ENCODE peak calls at places on chromosomes 3 and 15, in six cellular contexts. M, E, O, Q, G and D are unnamed samples.

GRCh38 chr3:83033123-83033522 is 1271.7 kb upstream of the GBE1 start:
- DNase-seq in M (no peak), E (no peak), O (no peak), Q (no peak), G (no peak), D (no peak)

GRCh38 chr3:48474619-48475018 is 28.1 kb downstream of the ATRIP start:
- DNase-seq in M (no peak), E (no peak), O (no peak), Q (no peak), G (peak), D (no peak)

GRCh38 chr15:67701669-67702068 is 123.6 kb upstream of the SKOR1 start:
- DNase-seq in M (no peak), E (no peak), O (no peak), Q (no peak), G (no peak), D (no peak)

GRCh38 chr3:66489577-66489976 is 11.2 kb downstream of the LRIG1 start:
- DNase-seq in M (no peak), E (no peak), O (peak), Q (no peak), G (no peak), D (no peak)

GRCh38 chr15:44541282-44541958 is 4.5 kb downstream of the EIF3J start:
- DNase-seq in M (no peak), E (no peak), O (no peak), Q (no peak), G (no peak), D (no peak)

GRCh38 chr3:186024210-186024609 is 84.7 kb downstream of the ETV5 start:
- DNase-seq in M (peak), E (no peak), O (no peak), Q (no peak), G (no peak), D (no peak)

GRCh38 chr15:89356634-89357298 is 22.1 kb upstream of the POLG start:
- DNase-seq in M (peak), E (no peak), O (no peak), Q (no peak), G (no peak), D (no peak)

GRCh38 chr15:85831415-85832113 is 36.8 kb upstream of the KLHL25 start:
- DNase-seq in M (peak), E (no peak), O (peak), Q (peak), G (no peak), D (no peak)

GRCh38 chr3:157499342-157499963 is 3.8 kb downstream of the VEPH1 start:
- DNase-seq in M (no peak), E (no peak), O (peak), Q (no peak), G (peak), D (no peak)

GRCh38 chr3:110933786-110934415 is 137.7 kb upstream of the NECTIN3 start:
- DNase-seq in M (no peak), E (no peak), O (no peak), Q (no peak), G (no peak), D (no peak)

GRCh38 chr3:109275702-109276293 is 40.5 kb downstream of the DPPA2 start:
- DNase-seq in M (peak), E (no peak), O (peak), Q (no peak), G (no peak), D (no peak)

GRCh38 chr15:70508561-70509281 is 254.6 kb downstream of the UACA start:
- DNase-seq in M (no peak), E (no peak), O (peak), Q (no peak), G (no peak), D (no peak)

GRCh38 chr3:158713094-158713499 is 19.2 kb downstream of the RARRES1 start:
- DNase-seq in M (peak), E (no peak), O (no peak), Q (no peak), G (no peak), D (no peak)

GRCh38 chr3:197204729-197205128 is 93.7 kb downstream of the DLG1 start:
- DNase-seq in M (no peak), E (no peak), O (no peak), Q (no peak), G (no peak), D (no peak)

GRCh38 chr3:24607281-24607680 is 112.6 kb upstream of the THRB start:
- DNase-seq in M (no peak), E (no peak), O (no peak), Q (no peak), G (no peak), D (no peak)

GRCh38 chr3:171261487-171261886 is 198.7 kb downstream of the TNIK start:
- DNase-seq in M (no peak), E (no peak), O (no peak), Q (no peak), G (no peak), D (no peak)

GRCh38 chr15:35092311-35092710 is 7.2 kb upstream of the NANOGP8 start:
- DNase-seq in M (no peak), E (no peak), O (no peak), Q (no peak), G (no peak), D (no peak)

GRCh38 chr3:45441570-45442313 is 53.4 kb downstream of the LARS2 start:
- DNase-seq in M (no peak), E (no peak), O (no peak), Q (no peak), G (no peak), D (no peak)

GRCh38 chr3:48057521-48057920 is 41.3 kb upstream of the MAP4 start:
- DNase-seq in M (no peak), E (no peak), O (no peak), Q (no peak), G (no peak), D (no peak)